ENCODE peak calls at places on chromosome 16, in eight cellular contexts. O is NCI-H1417; Q is stimulated activated CD8-positive, alpha-beta memory T cell treated with anti-CD3 and anti-CD28 coated beads, Interleukin-2, amount 100 ng/mL, for 48 hours; K is MG63; W is stomach; Z is hepatic stellate cell; I is aorta; E is skeletal muscle cell. B is an unnamed sample.

GRCh38 chr16:56246051-56246817 is 54.9 kb downstream of the GNAO1 start:
- DNase-seq in O (no peak), Q (no peak), K (peak), W (no peak), Z (no peak), I (no peak), E (no peak), B (no peak)

GRCh38 chr16:54424043-54424451 is 137.5 kb upstream of the IRX3 start:
- DNase-seq in O (no peak), Q (no peak), K (no peak), W (no peak), Z (no peak), I (no peak), E (no peak), B (no peak)

GRCh38 chr16:28217326-28217725 is 5.6 kb upstream of the XPO6 start:
- DNase-seq in O (no peak), Q (no peak), K (peak), W (no peak), Z (no peak), I (no peak), E (no peak), B (no peak)

GRCh38 chr16:23464196-23464595 is 11.2 kb upstream of the COG7 start:
- DNase-seq in O (no peak), Q (no peak), K (no peak), W (no peak), Z (no peak), I (peak), E (no peak), B (no peak)

GRCh38 chr16:66924527-66925321 is 611 bp downstream of the RRAD start:
- DNase-seq in O (no peak), Q (peak), K (peak), W (peak), Z (peak), I (peak), E (no peak), B (no peak)

GRCh38 chr16:22890976-22891375 is 77.0 kb downstream of the HS3ST2 start:
- DNase-seq in O (no peak), Q (no peak), K (no peak), W (no peak), Z (no peak), I (no peak), E (no peak), B (no peak)

GRCh38 chr16:16805809-16806208 is 426.9 kb downstream of the NPIPA7 start:
- DNase-seq in O (no peak), Q (no peak), K (no peak), W (no peak), Z (no peak), I (no peak), E (no peak), B (no peak)

GRCh38 chr16:30766922-30767284 is 4.8 kb downstream of the RNF40 start:
- DNase-seq in O (no peak), Q (no peak), K (no peak), W (no peak), Z (no peak), I (no peak), E (no peak), B (no peak)

GRCh38 chr16:87603684-87604571 is 1.6 kb downstream of the JPH3 start:
- DNase-seq in O (peak), Q (no peak), K (no peak), W (no peak), Z (no peak), I (no peak), E (no peak), B (no peak)

GRCh38 chr16:31079342-31079944 is 5.2 kb downstream of the ZNF646 start:
- DNase-seq in O (no peak), Q (no peak), K (no peak), W (no peak), Z (no peak), I (no peak), E (no peak), B (no peak)